ENCODE peak calls at places on chromosomes 5 and 9, in eight cellular contexts. A, W, H, U, Z, E, M and J are unnamed samples.

GRCh38 chr5:172541119-172541763 is 86.9 kb upstream of the SH3PXD2B start:
- DNase-seq in A (no peak), W (no peak), H (no peak), U (no peak), Z (no peak), E (no peak), M (no peak), J (no peak)

GRCh38 chr5:306011-306805 is 15.3 kb upstream of the AHRR start:
- DNase-seq in A (no peak), W (no peak), H (no peak), U (no peak), Z (no peak), E (no peak), M (no peak), J (no peak)

GRCh38 chr9:15087031-15087417 is 176.8 kb upstream of the FREM1 start:
- DNase-seq in A (no peak), W (no peak), H (no peak), U (peak; percentile 91), Z (no peak), E (peak; percentile 45), M (no peak), J (peak; percentile 25)

GRCh38 chr5:2201011-2201410 is 318.3 kb upstream of the IRX4 start:
- DNase-seq in A (no peak), W (no peak), H (no peak), U (no peak), Z (no peak), E (no peak), M (no peak), J (no peak)

GRCh38 chr9:16469184-16469583 is 401.3 kb downstream of the BNC2 start:
- DNase-seq in A (no peak), W (no peak), H (no peak), U (no peak), Z (no peak), E (no peak), M (no peak), J (no peak)

GRCh38 chr9:93522736-93523135 is 53.6 kb upstream of the PHF2 start:
- DNase-seq in A (no peak), W (no peak), H (no peak), U (no peak), Z (no peak), E (no peak), M (no peak), J (no peak)

GRCh38 chr9:20981486-20981885 is 50.0 kb downstream of the HACD4 start:
- DNase-seq in A (no peak), W (no peak), H (no peak), U (peak; percentile 96), Z (no peak), E (peak; percentile 77), M (no peak), J (peak; percentile 71)

GRCh38 chr5:173505634-173506033 is 110.8 kb downstream of the BOD1 start:
- DNase-seq in A (no peak), W (no peak), H (no peak), U (no peak), Z (no peak), E (no peak), M (no peak), J (no peak)

GRCh38 chr9:120110520-120110919 is 469.4 kb downstream of the CDK5RAP2 start:
- DNase-seq in A (no peak), W (no peak), H (no peak), U (no peak), Z (no peak), E (no peak), M (no peak), J (no peak)

GRCh38 chr9:113738506-113738897 is 137.6 kb upstream of the ZNF618 start:
- DNase-seq in A (no peak), W (no peak), H (peak; percentile 32), U (no peak), Z (no peak), E (no peak), M (no peak), J (no peak)

GRCh38 chr5:82106806-82107205 is 135.0 kb downstream of the ATG10 start:
- DNase-seq in A (no peak), W (no peak), H (peak; percentile 27), U (no peak), Z (no peak), E (no peak), M (no peak), J (no peak)

GRCh38 chr9:90929616-90930015 is 128.0 kb downstream of the SYK start:
- DNase-seq in A (no peak), W (no peak), H (no peak), U (no peak), Z (no peak), E (no peak), M (no peak), J (no peak)

GRCh38 chr5:134458234-134458633 is 46.6 kb upstream of the CDKN2AIPNL start:
- DNase-seq in A (no peak), W (no peak), H (no peak), U (peak; percentile 89), Z (no peak), E (no peak), M (no peak), J (peak; percentile 72)

GRCh38 chr5:176624916-176625315 is 5.4 kb downstream of the SNCB start:
- DNase-seq in A (no peak), W (no peak), H (no peak), U (no peak), Z (no peak), E (no peak), M (no peak), J (no peak)

GRCh38 chr5:170483701-170484458 is 19.9 kb upstream of the KCNIP1 start:
- DNase-seq in A (no peak), W (no peak), H (no peak), U (peak; percentile 6), Z (peak; percentile 94), E (no peak), M (no peak), J (no peak)

GRCh38 chr5:33513786-33514185 is 73.0 kb downstream of the TARS1 start:
- DNase-seq in A (no peak), W (no peak), H (no peak), U (peak; percentile 47), Z (no peak), E (peak; percentile 10), M (no peak), J (peak; percentile 21)

GRCh38 chr5:128062172-128062746 is 21.3 kb upstream of the SLC12A2 start:
- DNase-seq in A (no peak), W (no peak), H (no peak), U (peak; percentile 87), Z (no peak), E (peak; percentile 57), M (no peak), J (peak; percentile 58)

GRCh38 chr9:9499546-9499945 is 1113.3 kb downstream of the PTPRD start:
- DNase-seq in A (no peak), W (no peak), H (no peak), U (no peak), Z (no peak), E (no peak), M (no peak), J (no peak)

GRCh38 chr5:142621227-142621626 is 64.7 kb downstream of the FGF1 start:
- DNase-seq in A (no peak), W (no peak), H (no peak), U (peak; percentile 82), Z (no peak), E (peak; percentile 79), M (no peak), J (peak; percentile 79)

GRCh38 chr9:128689293-128689770 is 310 bp downstream of the SET start:
- DNase-seq in A (no peak), W (no peak), H (no peak), U (no peak), Z (no peak), E (no peak), M (no peak), J (no peak)

GRCh38 chr9:32579706-32580331 is 6.9 kb upstream of the NDUFB6 start:
- DNase-seq in A (peak; percentile 74), W (peak; percentile 69), H (peak; percentile 71), U (peak; percentile 49), Z (peak; percentile 29), E (no peak), M (peak; percentile 48), J (peak; percentile 56)

GRCh38 chr5:102858221-102858620 is 103.1 kb downstream of the PAM start:
- DNase-seq in A (no peak), W (no peak), H (peak; percentile 7), U (no peak), Z (no peak), E (no peak), M (no peak), J (no peak)

GRCh38 chr5:66291771-66292170 is 147.7 kb downstream of the SREK1 start:
- DNase-seq in A (no peak), W (no peak), H (no peak), U (no peak), Z (no peak), E (no peak), M (no peak), J (no peak)

GRCh38 chr9:105694848-105695581 is 674 bp downstream of the TMEM38B start:
- DNase-seq in A (peak; percentile 34), W (peak; percentile 37), H (peak; percentile 80), U (peak; percentile 54), Z (peak; percentile 75), E (peak; percentile 29), M (peak; percentile 34), J (peak; percentile 56)

GRCh38 chr5:149207821-149208220 is 63.8 kb upstream of the AFAP1L1 start:
- DNase-seq in A (no peak), W (no peak), H (no peak), U (no peak), Z (no peak), E (no peak), M (no peak), J (no peak)

GRCh38 chr9:133111461-133112360 is 9.3 kb downstream of the RALGDS start:
- DNase-seq in A (no peak), W (no peak), H (no peak), U (no peak), Z (no peak), E (no peak), M (no peak), J (no peak)

GRCh38 chr9:137551656-137552534 is at the start of gene MRPL41:
- DNase-seq in A (peak; percentile 84), W (peak; percentile 89), H (peak; percentile 94), U (peak; percentile 75), Z (peak; percentile 79), E (peak; percentile 36), M (peak; percentile 82), J (peak; percentile 98)

GRCh38 chr5:16934123-16934522 is 2.0 kb downstream of the MYO10 start:
- DNase-seq in A (no peak), W (peak; percentile 15), H (peak; percentile 92), U (peak; percentile 68), Z (peak; percentile 75), E (peak; percentile 61), M (no peak), J (peak; percentile 81)

GRCh38 chr9:115261656-115262081 is 143.7 kb upstream of the TNC start:
- DNase-seq in A (no peak), W (no peak), H (no peak), U (peak; percentile 36), Z (no peak), E (peak; percentile 80), M (no peak), J (no peak)

GRCh38 chr5:125219710-125220109 is 473.3 kb upstream of the ZNF608 start:
- DNase-seq in A (no peak), W (no peak), H (no peak), U (no peak), Z (no peak), E (no peak), M (no peak), J (no peak)

GRCh38 chr9:89678394-89679005 is 73.7 kb downstream of the GADD45G start:
- DNase-seq in A (no peak), W (no peak), H (peak; percentile 45), U (no peak), Z (no peak), E (no peak), M (no peak), J (no peak)

GRCh38 chr9:91425270-91425669 is 1.6 kb upstream of the NFIL3 start:
- DNase-seq in A (no peak), W (no peak), H (no peak), U (no peak), Z (no peak), E (no peak), M (no peak), J (no peak)

GRCh38 chr9:131521203-131521602 is 9.9 kb downstream of the UCK1 start:
- DNase-seq in A (no peak), W (no peak), H (no peak), U (no peak), Z (no peak), E (no peak), M (no peak), J (no peak)

GRCh38 chr5:123776761-123777160 is 264.8 kb downstream of the CSNK1G3 start:
- DNase-seq in A (no peak), W (no peak), H (no peak), U (peak; percentile 93), Z (no peak), E (peak; percentile 63), M (no peak), J (peak; percentile 69)